ENCODE peak calls at places on chromosomes 11 and 22, in four cellular contexts. V, W, O and J are unnamed samples.

GRCh38 chr22:48705917-48706605 is 1121.6 kb downstream of the BRD1 start:
- DNase-seq in V (no peak), W (no peak), O (no peak), J (no peak)

GRCh38 chr11:10514210-10514609 is 26.8 kb downstream of the RNF141 start:
- DNase-seq in V (peak), W (no peak), O (no peak), J (no peak)

GRCh38 chr22:29302402-29302680 is 4.1 kb upstream of the GAS2L1 start:
- DNase-seq in V (no peak), W (no peak), O (no peak), J (no peak)

GRCh38 chr22:38270091-38270972 is 2.5 kb downstream of the TMEM184B start:
- DNase-seq in V (no peak), W (no peak), O (no peak), J (no peak)

GRCh38 chr11:15489281-15489680 is 374.6 kb downstream of the INSC start:
- DNase-seq in V (no peak), W (no peak), O (no peak), J (no peak)

GRCh38 chr11:21475276-21475675 is 717.6 kb upstream of the ANO5 start:
- DNase-seq in V (no peak), W (no peak), O (no peak), J (no peak)

GRCh38 chr11:29119116-29119515 is 897.7 kb downstream of the KCNA4 start:
- DNase-seq in V (peak), W (peak), O (no peak), J (no peak)

GRCh38 chr11:118012083-118012669 is 26.0 kb downstream of the IL10RA start:
- DNase-seq in V (peak), W (no peak), O (no peak), J (no peak)

GRCh38 chr11:112163875-112164521 is at the start of gene IL18:
- DNase-seq in V (peak), W (no peak), O (no peak), J (no peak)

GRCh38 chr11:8354622-8355417 is 91.1 kb upstream of the LMO1 start:
- DNase-seq in V (peak), W (no peak), O (no peak), J (no peak)

GRCh38 chr11:12416552-12416951 is 39.2 kb downstream of the PARVA start:
- DNase-seq in V (no peak), W (no peak), O (no peak), J (no peak)

GRCh38 chr11:130435671-130436070 is 7.3 kb upstream of the ADAMTS8 start:
- DNase-seq in V (peak), W (no peak), O (no peak), J (no peak)

GRCh38 chr11:74397531-74398243 is 546 bp downstream of the PGM2L1 start:
- DNase-seq in V (peak), W (no peak), O (no peak), J (no peak)

GRCh38 chr11:71324788-71325417 is 72.5 kb upstream of the SHANK2 start:
- DNase-seq in V (no peak), W (no peak), O (no peak), J (no peak)

GRCh38 chr11:6705905-6706535 is 22.9 kb upstream of the MRPL17 start:
- DNase-seq in V (peak), W (peak), O (no peak), J (no peak)

GRCh38 chr11:61539009-61539408 is 30.5 kb downstream of the LRRC10B start:
- DNase-seq in V (no peak), W (no peak), O (no peak), J (no peak)

GRCh38 chr11:125147280-125147679 is 17.3 kb upstream of the PKNOX2 start:
- DNase-seq in V (no peak), W (no peak), O (no peak), J (no peak)

GRCh38 chr11:36340909-36341308 is 44.8 kb downstream of the PRR5L start:
- DNase-seq in V (no peak), W (no peak), O (no peak), J (no peak)

GRCh38 chr11:45178890-45179663 is 32.6 kb downstream of the PRDM11 start:
- DNase-seq in V (peak), W (no peak), O (no peak), J (no peak)

GRCh38 chr22:20552450-20552894 is 45.1 kb downstream of the MED15 start:
- DNase-seq in V (no peak), W (no peak), O (no peak), J (peak)

GRCh38 chr11:1435820-1436467 is 46.2 kb downstream of the BRSK2 start:
- DNase-seq in V (no peak), W (no peak), O (no peak), J (no peak)

GRCh38 chr11:77087723-77088225 is 14.9 kb upstream of the OMP start:
- DNase-seq in V (no peak), W (no peak), O (no peak), J (no peak)

GRCh38 chr22:36928826-36929535 is 15.6 kb downstream of the CSF2RB start:
- DNase-seq in V (no peak), W (no peak), O (no peak), J (no peak)

GRCh38 chr11:69657911-69658605 is 17.1 kb downstream of the LTO1 start:
- DNase-seq in V (no peak), W (no peak), O (no peak), J (no peak)

GRCh38 chr11:122261546-122261945 is 145.5 kb upstream of the BLID start:
- DNase-seq in V (peak), W (no peak), O (no peak), J (no peak)

GRCh38 chr22:35547993-35548761 is 7.5 kb downstream of the RASD2 start:
- DNase-seq in V (no peak), W (no peak), O (no peak), J (no peak)

GRCh38 chr11:132541794-132542193 is 990.5 kb downstream of the OPCML start:
- DNase-seq in V (no peak), W (no peak), O (no peak), J (no peak)

GRCh38 chr11:73404048-73404447 is 27.8 kb downstream of the RELT start:
- DNase-seq in V (peak), W (no peak), O (no peak), J (no peak)

GRCh38 chr11:71454470-71455113 is 1.6 kb downstream of the NADSYN1 start:
- DNase-seq in V (peak), W (no peak), O (no peak), J (no peak)